ENCODE peak calls at places on chromosomes 1 and 21, in four cellular contexts. Q is K562, J is GM12878, W is HepG2. A is an unnamed sample.

GRCh38 chr1:206693592-206693991 is 8.9 kb downstream of the MAPKAPK2 start:
- DNase-seq in Q (no peak), W (no peak), J (no peak), A (no peak)

GRCh38 chr1:112618114-112618720 is 724 bp downstream of the ST7L start:
- DNase-seq in J (no peak), W (no peak), Q (peak), A (no peak)

GRCh38 chr21:16425297-16425696 is 695.5 kb downstream of the USP25 start:
- DNase-seq in J (no peak), Q (no peak), W (no peak), A (no peak)

GRCh38 chr1:52365091-52365745 is 787 bp downstream of the CC2D1B start:
- DNase-seq in W (no peak), Q (peak), J (no peak), A (peak)

GRCh38 chr1:198657550-198658064 is 18.8 kb downstream of the PTPRC start:
- DNase-seq in J (no peak), Q (peak), W (no peak), A (no peak)

GRCh38 chr1:21152423-21153100 is 24.1 kb downstream of the EIF4G3 start:
- DNase-seq in Q (no peak), W (no peak), J (no peak), A (no peak)

GRCh38 chr1:229131243-229132105 is 139.4 kb upstream of the RAB4A start:
- DNase-seq in Q (no peak), W (peak), J (no peak), A (no peak)

GRCh38 chr1:160905617-160905989 is 20.6 kb upstream of the ITLN1 start:
- DNase-seq in J (no peak), W (no peak), Q (no peak), A (no peak)

GRCh38 chr1:228414511-228415211 is 2.0 kb downstream of the TRIM17 start:
- DNase-seq in J (no peak), W (no peak), Q (no peak), A (no peak)

GRCh38 chr1:20538760-20539551 is 13.4 kb upstream of the FAM43B start:
- DNase-seq in J (no peak), W (peak), Q (no peak), A (no peak)

GRCh38 chr21:33682992-33683627 is 40.8 kb downstream of the ITSN1 start:
- DNase-seq in J (no peak), Q (peak), W (peak), A (no peak)

GRCh38 chr1:25821630-25822091 is 1.9 kb downstream of the MTFR1L start:
- DNase-seq in J (no peak), Q (peak), W (no peak), A (no peak)

GRCh38 chr21:35053356-35054096 is 4.4 kb upstream of the RUNX1 start:
- DNase-seq in J (no peak), W (peak), Q (peak), A (no peak)

GRCh38 chr1:198333744-198334143 is 176.9 kb downstream of the NEK7 start:
- DNase-seq in W (no peak), J (no peak), Q (no peak), A (no peak)

GRCh38 chr21:46424062-46424591 is 34.6 kb upstream of the DIP2A start:
- DNase-seq in W (no peak), J (no peak), Q (no peak), A (no peak)

GRCh38 chr1:14037101-14037807 is 337.3 kb downstream of the PRDM2 start:
- DNase-seq in J (no peak), Q (no peak), W (no peak), A (no peak)

GRCh38 chr1:117388328-117388727 is 21.1 kb downstream of the MAN1A2 start:
- DNase-seq in J (no peak), Q (no peak), W (no peak), A (no peak)

GRCh38 chr1:165632491-165632890 is 1.5 kb downstream of the MGST3 start:
- DNase-seq in Q (no peak), J (no peak), W (no peak), A (no peak)
- TF ChIP-seq TCF7 in Q (no peak), J (no peak), W (no peak), A (no peak)

DNA sequence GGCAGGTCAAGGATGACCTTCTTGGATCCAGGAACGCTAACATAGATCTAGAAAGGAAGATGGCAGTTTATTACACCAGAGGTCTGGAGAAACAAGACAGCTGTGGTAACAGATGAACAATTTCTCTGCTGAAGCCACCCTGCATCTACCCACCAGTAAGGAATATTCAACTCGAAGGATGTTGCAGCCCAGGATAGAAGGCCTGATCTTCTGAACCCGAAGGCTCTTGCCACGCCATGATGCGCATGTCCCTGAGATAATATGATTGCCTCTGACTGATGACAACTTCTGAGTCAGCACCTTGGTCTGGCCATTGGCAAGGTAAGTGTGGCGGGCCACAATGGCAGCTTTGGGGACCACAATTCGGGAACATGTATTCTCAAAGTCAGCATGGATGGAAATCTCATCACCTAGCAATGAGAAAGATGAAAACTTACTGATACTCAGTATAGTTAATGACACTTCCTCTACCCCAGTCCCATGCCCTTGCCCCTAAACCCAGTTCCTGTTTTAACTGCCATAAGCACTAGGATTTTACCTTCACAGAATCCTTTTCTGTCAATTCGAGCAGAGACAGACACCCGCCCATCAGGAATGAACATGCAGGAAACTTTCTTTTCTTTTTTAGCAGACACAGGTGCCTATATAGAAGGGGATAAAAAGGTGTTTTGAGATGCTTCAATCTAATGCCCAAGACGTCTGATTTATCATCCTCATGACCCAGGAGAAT is 1.8 kb downstream of the TXNIP start:
- DNase-seq in W (no peak), J (no peak), Q (peak), A (no peak)
- TF ChIP-seq USF2 in W (no peak), J (no peak), Q (no peak), A (no peak)

DNA sequence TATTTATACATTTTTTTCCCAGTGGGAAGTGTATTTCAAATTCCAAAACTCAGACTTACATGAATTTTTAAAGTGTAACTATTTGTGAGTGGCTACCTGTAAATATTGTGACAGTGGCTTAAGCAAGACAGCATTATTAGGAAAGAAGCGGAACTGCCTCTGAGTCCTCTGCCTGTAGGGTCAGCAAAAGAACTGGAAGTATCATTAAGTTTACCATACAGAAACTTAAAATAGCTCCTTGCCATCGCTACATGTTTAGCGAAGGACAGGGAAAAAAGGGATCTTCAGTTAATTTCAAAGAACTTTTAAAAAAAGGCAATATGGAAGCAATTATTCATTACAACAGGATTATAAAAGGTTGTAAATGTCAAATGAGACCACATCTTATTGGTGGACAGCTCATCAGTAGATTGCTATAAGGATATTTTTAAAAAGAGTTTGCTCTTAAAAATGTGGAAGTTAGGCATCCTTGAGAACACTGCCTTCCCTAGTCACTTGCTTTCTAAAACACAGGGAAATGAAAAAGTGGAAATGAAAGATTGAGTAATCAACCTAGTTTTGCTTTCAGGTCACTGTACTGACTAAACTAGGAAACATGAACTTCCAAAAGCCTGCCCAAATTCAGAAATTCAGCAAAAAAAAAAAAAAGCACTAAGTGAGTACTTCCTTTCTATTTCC is 39.2 kb downstream of the NSL1 start:
- DNase-seq in Q (no peak), W (no peak), J (peak), A (no peak)
- TF ChIP-seq TCF7 in Q (no peak), W (no peak), J (peak), A (no peak)

GRCh38 chr1:232062967-232063366 is 436.4 kb downstream of the DISC1 start:
- DNase-seq in J (no peak), Q (no peak), W (no peak), A (no peak)
- TF ChIP-seq USF2 in J (no peak), Q (no peak), W (no peak), A (no peak)